ENCODE peak calls at places on chromosome 14, in seven cellular contexts. A is GM23248, G is K562, S is HCT116, H is H9, R is PC-9, Q is Karpas-422. Z is an unnamed sample.

GRCh38 chr14:67371247-67372148 is 11.4 kb downstream of the EIF2S1 start:
- DNase-seq in S (no peak), A (no peak), Q (no peak), G (no peak), R (no peak), H (no peak), Z (no peak)

GRCh38 chr14:56745091-56745490 is 65.2 kb downstream of the OTX2 start:
- DNase-seq in H (no peak), S (no peak), G (no peak), R (no peak), A (no peak), Q (no peak), Z (no peak)

GRCh38 chr14:57979376-57980048 is 113.6 kb upstream of the SLC35F4 start:
- DNase-seq in A (no peak), G (no peak), S (no peak), R (no peak), Q (no peak), H (no peak), Z (no peak)

GRCh38 chr14:61140872-61141271 is 140.3 kb downstream of the TMEM30B start:
- DNase-seq in A (peak; percentile 84), S (peak; percentile 29), R (no peak), G (no peak), Q (no peak), H (no peak), Z (no peak)

GRCh38 chr14:24986206-24986893 is 63.6 kb downstream of the STXBP6 start:
- DNase-seq in A (no peak), G (no peak), H (no peak), R (no peak), Q (no peak), S (no peak), Z (no peak)

GRCh38 chr14:23403139-23403438 is 5.0 kb downstream of the MYH6 start:
- DNase-seq in G (no peak), H (no peak), Q (no peak), A (no peak), S (no peak), R (no peak), Z (no peak)

GRCh38 chr14:96184737-96185136 is 19.9 kb upstream of the BDKRB2 start:
- DNase-seq in H (no peak), A (peak; percentile 38), G (no peak), R (no peak), Q (no peak), S (no peak), Z (no peak)

GRCh38 chr14:71372411-71372838 is 465.2 kb downstream of the PCNX1 start:
- DNase-seq in A (peak; percentile 71), S (no peak), H (no peak), R (peak; percentile 98), Q (no peak), G (no peak), Z (peak; percentile 92)

GRCh38 chr14:75549169-75549568 is 26.9 kb downstream of the BATF start:
- DNase-seq in S (no peak), A (no peak), Q (no peak), H (no peak), G (no peak), R (no peak), Z (no peak)

GRCh38 chr14:52325126-52325525 is 11.0 kb downstream of the PTGER2 start:
- DNase-seq in R (no peak), H (no peak), Q (peak; percentile 85), G (no peak), A (peak; percentile 74), S (no peak), Z (no peak)

GRCh38 chr14:60250318-60251035 is 1.5 kb downstream of the PPM1A start:
- DNase-seq in G (no peak), R (peak; percentile 42), A (peak; percentile 50), S (peak; percentile 6), H (no peak), Q (peak; percentile 54), Z (no peak)

GRCh38 chr14:69039287-69039628 is 60.2 kb upstream of the ACTN1 start:
- DNase-seq in S (peak; percentile 44), R (peak; percentile 87), H (no peak), A (peak; percentile 85), G (no peak), Q (no peak), Z (peak; percentile 21)

GRCh38 chr14:64923015-64923414 is 8.8 kb downstream of the CHURC1 start:
- DNase-seq in G (no peak), A (no peak), S (no peak), R (no peak), H (no peak), Q (no peak), Z (no peak)

GRCh38 chr14:28671425-28671824 is 95.2 kb upstream of the FOXG1 start:
- DNase-seq in S (no peak), R (peak; percentile 37), H (no peak), A (no peak), G (no peak), Q (no peak), Z (no peak)

GRCh38 chr14:68346540-68347232 is 446.2 kb downstream of the ZFP36L1 start:
- DNase-seq in Q (no peak), H (no peak), A (no peak), S (no peak), R (no peak), G (no peak), Z (no peak)

DNA sequence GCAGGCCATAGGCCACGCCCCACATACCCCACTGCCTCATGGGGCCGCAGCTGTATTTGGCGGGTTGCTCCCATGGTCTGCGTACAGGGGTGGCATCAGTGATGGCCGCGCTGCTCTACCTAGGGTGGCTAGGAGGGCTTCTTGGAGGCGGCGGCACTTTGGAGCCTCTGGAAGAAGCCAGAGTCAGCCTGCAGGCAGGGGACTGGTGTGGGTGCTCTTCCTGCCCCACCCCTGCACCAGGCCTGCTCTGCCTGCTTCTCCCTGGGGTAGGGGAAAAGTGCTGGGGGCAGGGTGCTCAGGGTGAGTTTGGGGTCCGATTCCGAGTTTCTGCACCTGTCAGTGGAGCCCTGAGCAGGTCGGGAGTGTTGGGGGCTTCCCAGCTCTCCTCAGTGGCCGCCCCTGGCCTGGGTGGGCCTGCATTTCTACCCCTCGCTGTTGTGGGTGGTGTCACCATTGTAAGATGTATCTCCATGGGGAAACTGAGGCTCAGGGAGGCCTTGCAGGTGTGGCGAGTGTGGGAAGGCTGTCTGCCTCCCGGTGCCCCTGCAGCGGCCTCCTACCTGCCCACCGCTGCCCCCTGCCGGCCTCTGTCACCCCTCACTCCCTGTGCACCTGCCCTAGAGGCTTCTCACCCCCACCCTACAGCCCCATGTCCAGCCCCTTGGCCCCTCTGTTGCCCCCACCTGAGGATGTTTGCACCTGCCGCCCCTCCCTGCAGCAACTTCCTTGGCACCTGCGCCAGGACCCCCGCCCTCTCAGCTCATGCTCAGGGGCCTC is 5.5 kb downstream of the CEP170B start:
- DNase-seq in S (no peak), H (peak; percentile 61), Q (peak; percentile 80), A (peak; percentile 23), G (peak; percentile 33), R (no peak), Z (no peak)
- H4K20me1 ChIP-seq in S (no peaks in the 10 kb centered on the region), H (no peaks in the 10 kb centered on the region), Q (peaks cover 14% of the 10 kb centered on the region), A (no peaks in the 10 kb centered on the region), G (peaks cover 9% of the 10 kb centered on the region), R (peaks cover 61% of the 10 kb centered on the region), Z (peaks cover 63% of the 10 kb centered on the region)

GRCh38 chr14:39175445-39176262 is 600 bp downstream of the PNN start:
- DNase-seq in H (peak; percentile 41), G (peak; percentile 27), S (no peak), A (peak; percentile 59), R (no peak), Q (peak; percentile 86), Z (no peak)
- H4K20me1 ChIP-seq in H (no peaks in the 10 kb centered on the region), G (no peaks in the 10 kb centered on the region), S (peaks cover 6% of the 10 kb centered on the region), A (peaks cover 12% of the 10 kb centered on the region), R (peaks cover 16% of the 10 kb centered on the region), Q (peaks cover 24% of the 10 kb centered on the region), Z (no peaks in the 10 kb centered on the region)

GRCh38 chr14:99441157-99441870 is 39.3 kb downstream of the SETD3 start:
- DNase-seq in A (no peak), Q (no peak), G (no peak), S (no peak), H (peak; percentile 63), R (no peak), Z (no peak)

GRCh38 chr14:99435327-99435726 is 45.3 kb downstream of the SETD3 start:
- DNase-seq in G (no peak), A (no peak), R (no peak), Q (no peak), S (no peak), H (no peak), Z (no peak)

GRCh38 chr14:99436247-99437180 is 44.1 kb downstream of the SETD3 start:
- DNase-seq in H (no peak), G (no peak), Q (no peak), A (peak; percentile 14), S (no peak), R (no peak), Z (no peak)

GRCh38 chr14:99440278-99440677 is 40.4 kb downstream of the SETD3 start:
- DNase-seq in S (no peak), Q (no peak), A (no peak), G (no peak), H (no peak), R (no peak), Z (no peak)

DNA sequence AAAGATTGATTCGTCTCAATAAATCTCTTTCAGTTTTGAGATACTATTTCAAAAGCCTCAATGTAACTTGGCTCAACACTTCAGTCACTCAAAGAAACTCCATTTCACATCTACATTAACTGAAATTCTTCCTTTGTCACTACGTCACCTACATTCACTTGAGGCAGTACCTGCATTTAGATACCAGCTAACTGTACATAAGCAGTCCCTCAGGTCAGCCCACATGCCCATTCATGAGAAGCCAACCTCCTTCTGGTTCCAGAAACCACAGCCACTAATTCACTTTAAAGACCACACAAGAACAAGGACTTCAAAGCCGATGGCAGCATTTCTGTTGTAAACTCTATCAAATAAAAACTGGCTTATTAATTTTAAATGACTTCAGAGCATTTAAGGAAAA is 43.0 kb downstream of the SETD3 start:
- DNase-seq in A (no peak), R (no peak), Q (no peak), H (no peak), S (no peak), G (no peak), Z (no peak)
- H4K20me1 ChIP-seq in A (no peaks in the 10 kb centered on the region), R (no peaks in the 10 kb centered on the region), Q (no peaks in the 10 kb centered on the region), H (no peaks in the 10 kb centered on the region), S (no peaks in the 10 kb centered on the region), G (no peaks in the 10 kb centered on the region), Z (peaks cover 5% of the 10 kb centered on the region)

GRCh38 chr14:90387201-90387600 is 9.6 kb upstream of the CALM1 start:
- DNase-seq in H (no peak), R (no peak), S (no peak), A (no peak), Q (no peak), G (no peak), Z (no peak)

GRCh38 chr14:90383731-90384542 is 12.9 kb upstream of the CALM1 start:
- DNase-seq in G (peak; percentile 46), R (no peak), H (peak; percentile 60), S (no peak), Q (peak; percentile 62), A (peak; percentile 74), Z (no peak)

GRCh38 chr14:90388982-90389381 is 7.8 kb upstream of the CALM1 start:
- DNase-seq in R (no peak), S (no peak), G (no peak), H (no peak), Q (no peak), A (peak; percentile 59), Z (no peak)

GRCh38 chr14:90384543-90384911 is 12.3 kb upstream of the CALM1 start:
- DNase-seq in R (no peak), S (no peak), H (no peak), Q (no peak), G (no peak), A (peak; percentile 70), Z (no peak)

DNA sequence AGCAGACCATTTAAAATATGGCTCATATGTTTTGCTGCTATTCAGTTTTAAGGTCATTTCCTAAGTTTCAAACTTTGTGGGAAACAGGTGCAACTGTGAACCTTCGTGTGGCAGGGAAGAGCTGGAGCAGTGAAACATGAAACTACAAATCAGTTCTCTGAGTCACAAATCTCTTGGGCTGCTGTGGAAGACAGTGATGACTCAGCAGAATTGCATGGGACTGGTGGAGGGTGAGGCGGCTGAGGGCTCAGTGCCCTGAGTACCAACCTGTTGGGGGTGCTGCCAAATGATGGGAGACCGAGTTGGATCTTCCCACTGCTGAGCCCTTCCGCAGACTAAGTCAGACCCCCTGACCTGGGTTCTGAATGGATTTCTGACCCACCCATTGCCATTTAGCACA is 8.4 kb upstream of the CALM1 start:
- DNase-seq in S (peak; percentile 38), Q (no peak), R (peak; percentile 74), G (peak; percentile 26), H (peak; percentile 58), A (peak; percentile 87), Z (no peak)
- H4K20me1 ChIP-seq in S (no peaks in the 10 kb centered on the region), Q (no peaks in the 10 kb centered on the region), R (no peaks in the 10 kb centered on the region), G (no peaks in the 10 kb centered on the region), H (no peaks in the 10 kb centered on the region), A (no peaks in the 10 kb centered on the region), Z (no peaks in the 10 kb centered on the region)

Z was measured in keratinocyte.